ENCODE peak calls at places on chromosome 2, in four cellular contexts. L is K562, E is A549, H is HepG2. S is an unnamed sample.

GRCh38 chr2:237351796-237352195 is 62.2 kb downstream of the COL6A3 start:
- DNase-seq in L (no peak), E (no peak), H (no peak), S (no peak)

GRCh38 chr2:8310557-8311455 is 371.1 kb upstream of the ID2 start:
- DNase-seq in L (no peak), E (no peak), H (no peak), S (no peak)

GRCh38 chr2:59458862-59459261 is 1094.6 kb downstream of the BCL11A start:
- DNase-seq in L (no peak), E (no peak), H (no peak), S (no peak)

GRCh38 chr2:149928026-149928425 is 340.5 kb upstream of the MMADHC start:
- DNase-seq in L (no peak), E (no peak), H (no peak), S (no peak)

GRCh38 chr2:151350579-151351195 is 6.7 kb upstream of the TNFAIP6 start:
- DNase-seq in L (no peak), E (no peak), H (no peak), S (no peak)

GRCh38 chr2:179302764-179303561 is 38.3 kb upstream of the SESTD1 start:
- DNase-seq in L (no peak), E (no peak), H (no peak), S (no peak)

GRCh38 chr2:168565112-168565511 is 109.0 kb downstream of the CERS6 start:
- DNase-seq in L (no peak), E (peak), H (no peak), S (no peak)

GRCh38 chr2:47239119-47239969 is 84.2 kb upstream of the STPG4 start:
- DNase-seq in L (no peak), E (no peak), H (no peak), S (peak)

GRCh38 chr2:200619275-200619674 is 33.5 kb downstream of the AOX1 start:
- DNase-seq in L (no peak), E (peak), H (no peak), S (no peak)

GRCh38 chr2:2269989-2270562 is 61.0 kb downstream of the MYT1L start:
- DNase-seq in L (no peak), E (no peak), H (no peak), S (no peak)

GRCh38 chr2:147030966-147031760 is 813.7 kb upstream of the ACVR2A start:
- DNase-seq in L (no peak), E (no peak), H (no peak), S (no peak)

GRCh38 chr2:2743164-2743571 is 412.1 kb upstream of the MYT1L start:
- DNase-seq in L (no peak), E (no peak), H (no peak), S (no peak)

GRCh38 chr2:37561615-37562569 is 109.5 kb downstream of the CDC42EP3 start:
- DNase-seq in L (peak), E (peak), H (peak), S (no peak)

GRCh38 chr2:28979576-28980366 is 1.3 kb upstream of the TOGARAM2 start:
- DNase-seq in L (no peak), E (no peak), H (no peak), S (no peak)

GRCh38 chr2:29304399-29304798 is 189.2 kb downstream of the CLIP4 start:
- DNase-seq in L (no peak), E (no peak), H (no peak), S (no peak)

GRCh38 chr2:98768765-98769476 is 38.0 kb upstream of the MGAT4A start:
- DNase-seq in L (no peak), E (peak), H (peak), S (no peak)

GRCh38 chr2:201984800-201985525 is 48.7 kb upstream of the FZD7 start:
- DNase-seq in L (no peak), E (no peak), H (no peak), S (no peak)

GRCh38 chr2:112867701-112868631 is 31.4 kb upstream of the IL1B start:
- DNase-seq in L (no peak), E (no peak), H (no peak), S (no peak)

GRCh38 chr2:70367722-70368323 is 66.0 kb upstream of the FAM136A start:
- DNase-seq in L (peak), E (peak), H (no peak), S (peak)

GRCh38 chr2:224561234-224562005 is 23.7 kb downstream of the CUL3 start:
- DNase-seq in L (no peak), E (no peak), H (no peak), S (no peak)
- TF ChIP-seq HMGXB4 in L (no peak), E (no peak), H (no peak), S (no peak)

GRCh38 chr2:153101187-153101586 is 377.4 kb downstream of the RPRM start:
- DNase-seq in L (no peak), E (no peak), H (peak), S (no peak)

GRCh38 chr2:153098073-153098472 is 379.7 kb downstream of the ARL6IP6 start:
- DNase-seq in L (no peak), E (no peak), H (no peak), S (no peak)

GRCh38 chr2:153096272-153096671 is 377.9 kb downstream of the ARL6IP6 start:
- DNase-seq in L (no peak), E (no peak), H (no peak), S (no peak)

GRCh38 chr2:153105829-153106578 is 372.6 kb downstream of the RPRM start:
- DNase-seq in L (no peak), E (peak), H (no peak), S (no peak)

DNA sequence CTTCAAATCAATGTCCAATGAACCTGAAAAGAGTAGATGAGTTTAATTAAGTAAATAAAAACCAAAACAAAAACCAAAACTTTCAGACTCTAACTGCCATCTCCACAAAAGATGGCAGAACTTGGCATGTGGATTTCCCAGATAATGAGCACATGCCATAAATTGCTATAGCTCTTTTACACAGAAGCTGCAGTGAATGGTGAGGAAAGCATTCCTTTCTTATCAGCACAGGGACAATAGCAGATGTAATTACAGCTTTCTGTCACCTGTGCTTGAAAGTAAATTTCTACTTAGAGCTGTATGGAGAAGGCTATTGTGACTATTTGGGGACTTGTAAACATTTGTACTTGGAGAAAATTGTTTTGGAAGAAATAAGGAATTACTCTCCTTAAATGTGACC is 378.4 kb downstream of the RPRM start:
- DNase-seq in L (no peak), E (no peak), H (no peak), S (no peak)
- TF ChIP-seq USF2 in L (no peak), E (no peak), H (no peak), S (no peak)

DNA sequence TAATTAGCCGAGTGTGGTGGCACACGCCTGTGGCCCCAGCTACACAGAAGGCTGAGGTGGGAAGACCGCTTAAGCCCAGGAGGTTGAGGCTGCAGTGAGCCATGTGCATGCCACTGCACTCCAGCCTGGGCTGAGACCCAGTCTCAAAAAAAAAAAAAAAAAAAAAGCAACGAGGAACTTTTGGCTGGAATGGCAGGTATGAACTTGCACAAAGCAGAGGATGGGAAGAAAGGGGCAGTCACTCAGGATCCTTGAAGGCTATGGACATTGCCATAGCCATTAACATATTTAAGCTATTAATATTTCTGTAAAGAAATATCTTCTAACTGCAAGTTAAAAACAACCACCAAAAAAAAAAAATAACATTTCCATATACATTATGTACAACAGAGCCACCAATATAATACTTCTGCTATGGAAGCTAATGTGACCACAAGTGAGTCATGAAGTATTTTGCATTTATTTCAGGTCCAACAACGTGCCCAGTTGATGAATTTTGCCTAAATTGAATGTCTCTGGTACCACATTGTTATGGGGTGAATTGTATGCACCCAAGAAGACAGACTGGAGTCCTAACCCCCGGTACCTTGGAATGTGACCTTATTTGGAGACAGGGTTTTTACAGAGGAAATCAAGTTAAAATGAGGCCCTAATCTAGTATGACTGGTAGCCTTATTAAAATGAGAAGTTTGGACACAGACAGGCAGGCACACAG is 102.9 kb downstream of the RBMS1 start:
- DNase-seq in L (no peak), E (no peak), H (no peak), S (no peak)
- TF ChIP-seq HMGXB4 in L (no peak), E (no peak), H (no peak), S (no peak)

DNA sequence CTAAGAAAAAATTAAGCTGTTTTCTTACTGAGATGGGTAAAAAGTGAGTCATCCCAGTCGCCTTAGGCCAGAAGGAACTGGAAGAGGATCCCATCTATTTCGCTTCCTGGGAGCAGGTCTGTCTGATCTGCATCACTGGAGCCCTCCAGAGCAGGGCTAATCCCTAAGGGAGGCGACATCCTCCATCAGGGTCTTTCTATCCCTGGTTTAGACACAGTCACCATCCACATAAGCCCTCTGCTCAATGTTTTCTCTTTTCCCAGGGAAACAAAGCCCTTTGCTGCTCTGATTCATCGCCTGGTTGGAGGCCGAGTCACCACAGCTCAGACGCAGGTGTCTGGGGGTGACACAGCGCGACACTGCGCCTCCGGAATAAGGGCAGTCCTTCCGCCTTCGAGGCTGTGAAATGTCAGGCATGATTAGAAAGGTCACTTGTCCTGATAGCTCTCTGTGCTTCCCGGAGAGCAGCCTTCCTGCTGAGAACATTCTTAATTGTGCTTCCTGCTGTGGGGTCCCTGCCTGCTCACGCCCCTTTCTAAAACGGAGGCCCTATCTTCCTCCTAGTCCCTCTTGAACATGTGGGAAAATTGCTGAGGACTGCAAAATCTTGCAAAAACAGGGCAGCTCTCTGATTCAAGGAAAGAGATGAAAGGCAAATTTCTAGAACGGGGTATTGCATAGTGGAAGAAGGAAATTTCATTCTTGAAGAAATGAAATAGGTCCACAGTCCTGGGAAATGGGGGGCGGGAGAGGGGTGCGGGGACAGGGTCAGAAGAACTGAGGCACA is 56.3 kb downstream of the MARCHF4 start:
- DNase-seq in L (peak), E (peak), H (no peak), S (no peak)
- TF ChIP-seq USF2 in L (no peak), E (no peak), H (no peak), S (no peak)

GRCh38 chr2:230691005-230691647 is 21.5 kb upstream of the CAB39 start:
- DNase-seq in L (no peak), E (no peak), H (peak), S (no peak)
- TF ChIP-seq HMGXB4 in L (no peak), E (no peak), H (no peak), S (no peak)

DNA sequence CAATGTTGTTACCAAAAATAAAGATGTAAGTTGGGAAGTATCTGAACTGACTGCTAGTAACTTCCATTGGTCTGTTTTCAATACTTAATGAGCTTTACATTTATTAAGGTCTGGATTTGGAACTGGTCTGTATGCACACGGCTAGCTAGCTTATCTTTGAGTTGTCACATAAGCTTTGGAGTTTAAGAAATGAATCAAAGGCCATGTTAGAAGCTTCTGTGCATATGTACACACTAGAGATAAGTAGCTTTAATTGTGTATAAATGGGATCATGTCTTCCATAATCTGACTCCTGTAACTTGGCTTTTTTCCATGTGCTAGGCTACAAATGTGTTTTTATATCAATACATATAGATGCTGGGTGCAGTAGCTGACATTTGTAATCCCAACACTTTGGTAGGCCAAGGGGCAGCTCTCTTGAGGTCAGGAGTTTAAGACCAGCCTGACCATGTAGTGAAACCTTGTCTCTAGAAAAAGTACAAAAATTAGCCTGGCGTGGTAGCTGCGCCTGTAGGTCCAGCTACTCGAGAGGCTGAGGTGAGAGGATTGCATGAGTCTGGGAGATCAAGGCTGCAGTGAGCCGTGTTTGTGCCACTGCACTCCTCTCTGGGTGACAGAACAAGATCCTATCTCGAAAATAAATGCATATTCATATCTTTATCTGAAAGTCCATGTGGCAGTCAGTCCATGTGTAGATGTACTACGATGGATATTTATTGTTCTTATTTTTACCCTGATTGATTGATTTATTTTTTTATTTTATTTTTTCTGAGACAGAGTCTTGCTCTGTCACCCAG is 27.2 kb downstream of the ATIC start:
- DNase-seq in L (no peak), E (no peak), H (no peak), S (no peak)
- TF ChIP-seq USF2 in L (no peak), E (no peak), H (no peak), S (no peak)

GRCh38 chr2:239918749-239919148 is 106.4 kb downstream of the NDUFA10 start:
- DNase-seq in L (no peak), E (no peak), H (no peak), S (no peak)

GRCh38 chr2:239917957-239918481 is 107.1 kb downstream of the NDUFA10 start:
- DNase-seq in L (no peak), E (no peak), H (no peak), S (no peak)

GRCh38 chr2:239916205-239917127 is 108.7 kb downstream of the NDUFA10 start:
- DNase-seq in L (no peak), E (no peak), H (no peak), S (no peak)

GRCh38 chr2:239919779-239920545 is 105.2 kb downstream of the NDUFA10 start:
- DNase-seq in L (no peak), E (no peak), H (no peak), S (no peak)

GRCh38 chr2:239917128-239917956 is 107.8 kb downstream of the NDUFA10 start:
- DNase-seq in L (peak), E (peak), H (no peak), S (no peak)
- TF ChIP-seq HMGXB4 in L (no peak), E (no peak), H (no peak), S (no peak)

DNA sequence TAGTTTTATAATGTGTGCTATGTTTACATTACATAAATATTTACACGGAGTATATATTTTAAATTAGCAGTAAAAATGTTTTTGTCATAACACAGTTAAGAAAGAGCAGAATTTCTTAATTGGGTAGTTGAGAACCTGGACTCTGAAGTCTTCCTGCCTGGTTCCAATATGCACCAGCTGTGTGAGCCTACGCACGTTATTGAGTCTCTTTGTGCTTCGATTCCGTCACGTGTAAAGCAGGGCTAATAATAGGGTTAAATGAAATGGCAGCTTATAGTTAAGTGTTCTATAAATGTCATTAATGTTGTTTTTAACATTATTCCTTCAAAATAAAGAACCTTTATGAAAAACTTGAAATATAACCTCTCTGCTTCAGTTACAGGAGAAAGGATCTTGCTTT is 1.2 kb upstream of the CCDC88A start:
- DNase-seq in L (no peak), E (no peak), H (no peak), S (no peak)
- TF ChIP-seq USF2 in L (no peak), E (no peak), H (no peak), S (no peak)